ENCODE peak calls at places on chromosomes 1 and 21, in nine cellular contexts. V, J, W, E, S, H, Q, P and N are unnamed samples. For H3K27me3, the result is how much of the 10 kb centered on the place peaks cover.

GRCh38 chr1:54944610-54945392 is 35.6 kb upstream of the TMEM61 start:
- DNase-seq in V (peak), J (peak), W (peak), E (peak), S (peak), H (peak), Q (peak), P (no peak), N (peak)

GRCh38 chr1:185650602-185651230 is 83.5 kb upstream of the HMCN1 start:
- DNase-seq in V (no peak), J (no peak), W (no peak), E (no peak), S (no peak), H (no peak), Q (no peak), P (no peak), N (no peak)

GRCh38 chr1:116850436-116850835 is 59.3 kb upstream of the PTGFRN start:
- DNase-seq in V (no peak), J (no peak), W (no peak), E (no peak), S (peak), H (no peak), Q (no peak), P (no peak), N (no peak)

GRCh38 chr1:222535455-222535854 is 12.4 kb downstream of the HHIPL2 start:
- DNase-seq in V (no peak), J (no peak), W (no peak), E (no peak), S (no peak), H (no peak), Q (no peak), P (no peak), N (no peak)

GRCh38 chr1:180881806-180882509 is 30.7 kb upstream of the KIAA1614 start:
- DNase-seq in V (no peak), J (peak), W (no peak), E (peak), S (no peak), H (no peak), Q (no peak), P (no peak), N (no peak)

GRCh38 chr1:198623920-198624647 is 14.8 kb upstream of the PTPRC start:
- DNase-seq in V (no peak), J (no peak), W (peak), E (no peak), S (peak), H (no peak), Q (no peak), P (no peak), N (no peak)

GRCh38 chr1:234154320-234155251 is 218.7 kb upstream of the COA6 start:
- DNase-seq in V (no peak), J (peak), W (no peak), E (peak), S (peak), H (no peak), Q (no peak), P (peak), N (no peak)

GRCh38 chr1:1055841-1056736 is 18.0 kb downstream of the RNF223 start:
- DNase-seq in V (no peak), J (no peak), W (no peak), E (no peak), S (no peak), H (no peak), Q (no peak), P (no peak), N (no peak)

GRCh38 chr1:108540977-108541376 is 18.9 kb upstream of the EEIG2 start:
- DNase-seq in V (no peak), J (no peak), W (no peak), E (no peak), S (no peak), H (no peak), Q (no peak), P (no peak), N (no peak)

GRCh38 chr1:162271972-162272371 is 104.7 kb downstream of the SPATA46 start:
- DNase-seq in V (no peak), J (no peak), W (no peak), E (no peak), S (no peak), H (no peak), Q (no peak), P (no peak), N (no peak)

GRCh38 chr1:1267488-1268283 is 6.0 kb downstream of the UBE2J2 start:
- DNase-seq in V (no peak), J (no peak), W (no peak), E (no peak), S (no peak), H (no peak), Q (no peak), P (no peak), N (no peak)

GRCh38 chr1:191734321-191734720 is 423.9 kb upstream of the RGS18 start:
- DNase-seq in V (no peak), J (no peak), W (no peak), E (no peak), S (no peak), H (no peak), Q (no peak), P (no peak), N (no peak)

GRCh38 chr1:186896211-186896610 is 67.5 kb downstream of the PLA2G4A start:
- DNase-seq in V (no peak), J (no peak), W (no peak), E (no peak), S (no peak), H (no peak), Q (no peak), P (no peak), N (no peak)

GRCh38 chr1:15243275-15244043 is 3.6 kb upstream of the FHAD1 start:
- DNase-seq in V (no peak), J (no peak), W (no peak), E (no peak), S (no peak), H (no peak), Q (peak), P (no peak), N (no peak)

GRCh38 chr1:201475121-201475520 is 6.1 kb upstream of the PHLDA3 start:
- DNase-seq in V (no peak), J (no peak), W (no peak), E (no peak), S (no peak), H (no peak), Q (no peak), P (no peak), N (no peak)

GRCh38 chr1:82625562-82625961 is 824.8 kb downstream of the ADGRL2 start:
- DNase-seq in V (no peak), J (no peak), W (no peak), E (no peak), S (no peak), H (no peak), Q (no peak), P (no peak), N (no peak)

GRCh38 chr21:46538851-46539666 is 65.8 kb downstream of the S100B start:
- DNase-seq in V (no peak), J (no peak), W (no peak), E (no peak), S (no peak), H (no peak), Q (no peak), P (peak), N (no peak)

GRCh38 chr1:86965012-86965826 is 50.8 kb downstream of the HS2ST1 start:
- DNase-seq in V (no peak), J (peak), W (no peak), E (peak), S (peak), H (no peak), Q (no peak), P (no peak), N (no peak)

GRCh38 chr1:96837817-96838216 is 116.2 kb downstream of the PTBP2 start:
- DNase-seq in V (no peak), J (no peak), W (no peak), E (no peak), S (no peak), H (no peak), Q (no peak), P (no peak), N (no peak)

GRCh38 chr21:45531393-45532215 is 10.6 kb downstream of the SLC19A1 start:
- DNase-seq in V (no peak), J (no peak), W (peak), E (no peak), S (no peak), H (no peak), Q (peak), P (no peak), N (peak)

GRCh38 chr1:230550428-230550827 is 91.9 kb upstream of the COG2 start:
- DNase-seq in V (no peak), J (no peak), W (no peak), E (no peak), S (no peak), H (no peak), Q (no peak), P (peak), N (no peak)

GRCh38 chr1:119739150-119739549 is 27.4 kb downstream of the PHGDH start:
- DNase-seq in V (no peak), J (no peak), W (no peak), E (no peak), S (no peak), H (no peak), Q (no peak), P (no peak), N (no peak)

GRCh38 chr1:43048601-43049011 is 89.9 kb upstream of the SLC2A1 start:
- DNase-seq in V (no peak), J (no peak), W (no peak), E (no peak), S (no peak), H (no peak), Q (no peak), P (no peak), N (no peak)

GRCh38 chr1:85289207-85289847 is 12.9 kb upstream of the BCL10 start:
- DNase-seq in V (no peak), J (no peak), W (no peak), E (peak), S (peak), H (no peak), Q (no peak), P (no peak), N (no peak)

GRCh38 chr1:209630383-209631219 is 21.6 kb downstream of the LAMB3 start:
- DNase-seq in V (no peak), J (no peak), W (no peak), E (no peak), S (no peak), H (no peak), Q (no peak), P (no peak), N (no peak)

DNA sequence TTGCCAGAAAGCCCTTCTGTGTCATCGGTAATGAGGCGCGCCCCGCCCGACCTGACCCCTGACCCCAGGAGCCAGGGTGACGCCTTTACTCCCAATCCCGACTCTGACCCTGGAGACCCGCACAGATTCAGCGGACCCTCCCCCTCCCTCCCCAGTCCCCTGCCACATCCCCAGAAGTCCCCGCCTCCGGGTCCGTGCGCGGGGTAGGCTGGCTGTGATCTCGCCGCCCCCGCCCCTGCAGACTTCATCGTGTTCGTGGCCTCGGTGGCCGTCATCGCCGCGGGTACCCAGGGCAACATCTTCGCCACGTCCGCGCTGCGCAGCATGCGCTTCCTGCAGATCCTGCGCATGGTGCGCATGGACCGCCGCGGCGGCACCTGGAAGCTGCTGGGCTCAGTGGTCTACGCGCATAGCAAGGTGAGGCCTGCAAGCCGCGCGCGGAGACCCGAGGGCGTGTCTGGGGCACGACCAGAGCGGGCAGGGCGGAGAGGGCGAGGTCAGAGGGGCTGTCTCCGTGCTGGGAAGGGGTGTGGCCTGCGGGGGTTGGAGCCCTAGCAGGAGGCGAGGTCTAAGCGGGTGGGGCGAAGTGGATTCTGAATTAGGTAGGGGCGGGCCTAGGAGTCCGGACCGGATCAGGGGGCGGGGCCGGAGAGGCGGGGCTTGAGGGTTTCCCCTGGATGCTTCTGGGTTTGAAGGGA is 34.8 kb downstream of the KCNQ4 start:
- DNase-seq in V (peak), J (peak), W (peak), E (no peak), S (no peak), H (peak), Q (peak), P (no peak), N (peak)
- H3K4me3 ChIP-seq in V (peak), J (peak), W (peak), E (no peak), S (peak), H (peak), Q (peak), P (peak), N (peak)

GRCh38 chr1:10940838-10941237 is 71.6 kb upstream of the TARDBP start:
- DNase-seq in V (no peak), J (no peak), W (no peak), E (no peak), S (no peak), H (no peak), Q (no peak), P (no peak), N (peak)

GRCh38 chr1:10943991-10944730 is 68.3 kb upstream of the TARDBP start:
- DNase-seq in V (no peak), J (no peak), W (no peak), E (no peak), S (peak), H (no peak), Q (no peak), P (no peak), N (no peak)

GRCh38 chr1:10941891-10942541 is 70.4 kb upstream of the TARDBP start:
- DNase-seq in V (no peak), J (peak), W (peak), E (no peak), S (peak), H (no peak), Q (peak), P (no peak), N (no peak)

GRCh38 chr1:10942542-10942912 is 69.9 kb upstream of the TARDBP start:
- DNase-seq in V (no peak), J (no peak), W (no peak), E (no peak), S (no peak), H (no peak), Q (no peak), P (no peak), N (no peak)

GRCh38 chr1:10943041-10943440 is 69.4 kb upstream of the TARDBP start:
- DNase-seq in V (no peak), J (no peak), W (no peak), E (no peak), S (no peak), H (no peak), Q (no peak), P (no peak), N (peak)
- H3K27me3 ChIP-seq in V (under half), J (under half), W (under half), E (under half), S (under half), H (under half), Q (under half), P (under half), N (under half)

DNA sequence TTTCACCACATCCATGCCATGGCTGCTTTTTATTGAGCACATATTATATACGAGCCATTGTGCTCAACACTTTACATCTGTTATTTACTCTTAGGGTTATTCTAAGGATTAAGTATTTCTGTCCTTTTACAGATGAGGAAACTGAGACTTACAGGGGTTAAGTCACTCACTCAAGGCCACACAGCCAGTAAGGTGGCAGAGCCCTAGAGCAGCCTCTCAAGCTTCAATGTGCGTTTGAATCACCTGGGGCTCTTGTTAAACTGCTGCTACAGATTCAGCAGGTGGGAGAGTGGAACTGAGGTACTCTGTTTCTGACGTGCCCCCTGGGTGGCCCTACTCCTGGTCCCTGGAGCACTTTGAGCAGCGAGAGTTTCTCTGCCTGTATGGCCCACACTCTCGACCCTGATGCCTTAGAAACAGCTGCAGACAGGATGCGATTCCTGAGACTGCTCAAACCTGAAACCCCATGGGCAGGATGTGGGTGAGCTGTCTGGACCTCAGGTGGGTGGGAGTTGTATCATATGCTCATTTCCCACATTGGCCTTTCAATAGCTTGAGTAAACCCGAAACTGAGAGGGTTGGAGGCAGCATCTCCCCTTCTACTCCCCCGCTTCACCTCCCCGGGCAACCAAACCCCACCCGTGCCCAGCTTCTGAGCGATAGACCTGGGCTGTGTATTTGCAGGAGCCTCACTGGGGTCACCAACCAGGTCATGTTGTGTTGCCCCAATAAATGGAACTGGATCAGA is 59.3 kb downstream of the MAN1C1 start:
- DNase-seq in V (no peak), J (no peak), W (peak), E (no peak), S (no peak), H (no peak), Q (peak), P (no peak), N (no peak)
- H3K4me3 ChIP-seq in V (no peak), J (no peak), W (peak), E (no peak), S (no peak), H (no peak), Q (no peak), P (no peak), N (no peak)

DNA sequence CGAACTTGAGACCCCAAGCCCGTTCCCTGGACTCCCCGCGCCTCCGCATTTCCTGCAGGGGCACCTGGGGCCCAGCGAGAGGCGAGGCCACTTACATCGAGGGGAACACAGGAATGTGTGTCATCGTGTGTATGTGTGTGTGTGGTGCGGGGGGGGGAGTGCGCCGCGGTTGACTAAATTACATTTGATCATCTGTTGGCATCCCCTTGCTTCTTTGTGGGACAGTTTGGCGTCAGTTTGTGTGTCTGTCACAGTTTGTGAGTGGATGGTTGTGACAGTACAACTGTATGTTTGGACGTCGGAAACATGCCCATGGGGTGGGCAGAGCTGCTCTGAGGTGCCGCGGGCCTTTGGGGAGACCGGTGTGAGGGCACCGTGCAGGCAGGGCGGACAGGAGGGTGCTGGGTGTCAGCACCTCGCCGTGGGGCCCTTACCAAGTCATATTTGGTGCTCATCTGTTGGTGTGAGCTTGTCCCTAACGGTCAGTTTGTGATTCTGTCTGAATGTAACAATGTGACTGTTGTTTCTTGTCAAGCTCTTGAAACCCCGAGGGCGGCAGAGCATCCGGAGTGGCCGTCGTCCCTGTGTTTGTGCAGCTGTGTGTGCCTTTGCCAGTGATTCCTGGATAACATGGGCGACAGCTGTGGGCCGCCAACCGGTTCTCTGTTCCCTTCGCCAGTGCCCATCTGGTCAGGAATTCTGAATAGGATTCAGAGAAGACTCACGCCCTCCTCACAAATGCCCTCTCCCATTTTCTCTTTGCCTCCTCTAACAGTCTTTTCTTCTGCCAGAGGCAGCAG is 899 bp downstream of the OPRD1 start:
- DNase-seq in V (no peak), J (no peak), W (no peak), E (no peak), S (no peak), H (no peak), Q (no peak), P (no peak), N (no peak)
- H3K27me3 ChIP-seq in V (half or more), J (half or more), W (under half), E (under half), S (half or more), H (under half), Q (half or more), P (under half), N (under half)